ENCODE peak calls at places on chromosome 1, in six cellular contexts. J, L, G, M, P and K are unnamed samples.

GRCh38 chr1:215566556-215567490 is at the start of gene KCTD3:
- DNase-seq in G (peak; percentile 76), P (no peak), J (peak; percentile 77), M (peak; percentile 83), L (peak; percentile 64), K (no peak)

GRCh38 chr1:182476625-182477024 is 26.7 kb downstream of the RGSL1 start:
- DNase-seq in L (no peak), G (no peak), J (no peak), P (no peak), M (no peak), K (no peak)

GRCh38 chr1:173581384-173582078 is 21.3 kb downstream of the SLC9C2 start:
- DNase-seq in G (no peak), L (no peak), M (no peak), P (no peak), J (no peak), K (no peak)

GRCh38 chr1:244102471-244102870 is 51.4 kb downstream of the ZBTB18 start:
- DNase-seq in G (no peak), L (no peak), P (no peak), M (no peak), J (no peak), K (no peak)

GRCh38 chr1:12415239-12415543 is 185.4 kb downstream of the VPS13D start:
- DNase-seq in M (no peak), P (no peak), L (peak; percentile 60), G (peak; percentile 53), J (no peak), K (no peak)

GRCh38 chr1:228911225-228911624 is 175.9 kb downstream of the RHOU start:
- DNase-seq in J (no peak), G (no peak), P (no peak), L (no peak), M (no peak), K (no peak)

GRCh38 chr1:83706354-83706938 is 292.5 kb downstream of the TTLL7 start:
- DNase-seq in P (no peak), L (no peak), J (no peak), G (no peak), M (no peak), K (no peak)

GRCh38 chr1:93328809-93329477 is 16.8 kb upstream of the DR1 start:
- DNase-seq in P (no peak), L (no peak), M (no peak), J (peak; percentile 85), G (peak; percentile 43), K (no peak)